ENCODE peak calls at places on chromosomes 16 and 17, in six cellular contexts. O is hepatocyte, T is PC-3, B is HCT116, H is GM23248, F is SK-N-SH. J is an unnamed sample.

GRCh38 chr17:65564793-65565192 is 3.3 kb upstream of the AXIN2 start:
- DNase-seq in O (peak; percentile 91), T (no peak), B (no peak), H (no peak), F (peak; percentile 76), J (no peak)

GRCh38 chr16:55257971-55258613 is 65.9 kb upstream of the IRX6 start:
- DNase-seq in O (peak; percentile 66), T (peak; percentile 31), B (peak; percentile 58), H (peak; percentile 80), F (peak; percentile 45), J (no peak)

GRCh38 chr17:21194688-21195087 is 19.3 kb downstream of the TMEM11 start:
- DNase-seq in O (no peak), T (no peak), B (no peak), H (peak; percentile 42), F (peak; percentile 70), J (no peak)

GRCh38 chr16:10022098-10022497 is 160.1 kb downstream of the GRIN2A start:
- DNase-seq in O (no peak), T (no peak), B (no peak), H (no peak), F (no peak), J (no peak)

GRCh38 chr16:85286066-85286712 is 173.9 kb upstream of the CIBAR2 start:
- DNase-seq in O (no peak), T (no peak), B (no peak), H (peak; percentile 96), F (peak; percentile 69), J (no peak)

GRCh38 chr17:9928601-9929341 is 23.7 kb upstream of the RCVRN start:
- DNase-seq in O (peak; percentile 89), T (peak; percentile 82), B (peak; percentile 66), H (peak; percentile 69), F (peak; percentile 58), J (peak; percentile 61)

GRCh38 chr17:29883497-29883896 is 46.5 kb downstream of the SSH2 start:
- DNase-seq in O (no peak), T (no peak), B (no peak), H (peak; percentile 24), F (no peak), J (no peak)

GRCh38 chr16:29757950-29758466 is 12.2 kb upstream of the C16orf54 start:
- DNase-seq in O (peak; percentile 46), T (no peak), B (no peak), H (peak; percentile 66), F (no peak), J (no peak)

GRCh38 chr16:53154513-53154912 is 99.7 kb downstream of the CHD9 start:
- DNase-seq in O (no peak), T (no peak), B (no peak), H (peak; percentile 24), F (peak; percentile 5), J (no peak)

GRCh38 chr17:59671386-59671785 is 35.8 kb downstream of the PTRH2 start:
- DNase-seq in O (no peak), T (no peak), B (no peak), H (peak; percentile 44), F (no peak), J (no peak)

GRCh38 chr17:29155966-29156338 is 24.2 kb downstream of the MYO18A start:
- DNase-seq in O (no peak), T (no peak), B (no peak), H (peak; percentile 14), F (no peak), J (no peak)

GRCh38 chr17:42623732-42624596 is 14.5 kb downstream of the TUBG1 start:
- DNase-seq in O (peak; percentile 23), T (peak; percentile 91), B (peak; percentile 56), H (no peak), F (no peak), J (peak; percentile 92)

GRCh38 chr16:24670623-24671454 is 58.6 kb upstream of the TNRC6A start:
- DNase-seq in O (peak; percentile 63), T (peak; percentile 14), B (no peak), H (peak; percentile 93), F (peak; percentile 81), J (no peak)

GRCh38 chr16:50627419-50627818 is 53.7 kb downstream of the SNX20 start:
- DNase-seq in O (peak; percentile 56), T (no peak), B (no peak), H (peak; percentile 18), F (peak; percentile 42), J (no peak)

GRCh38 chr16:2829501-2830354 is at the start of gene ZG16B:
- DNase-seq in O (no peak), T (peak; percentile 69), B (no peak), H (no peak), F (peak; percentile 64), J (peak; percentile 77)

GRCh38 chr17:49509588-49509917 is 14.5 kb downstream of the NGFR start:
- DNase-seq in O (no peak), T (no peak), B (no peak), H (no peak), F (peak; percentile 60), J (no peak)

GRCh38 chr16:9443864-9444263 is 352.4 kb downstream of the HAPSTR1 start:
- DNase-seq in O (no peak), T (no peak), B (no peak), H (no peak), F (no peak), J (no peak)

GRCh38 chr16:66270333-66270927 is 96.1 kb upstream of the CDH5 start:
- DNase-seq in O (peak; percentile 81), T (peak; percentile 70), B (peak; percentile 58), H (peak; percentile 77), F (peak; percentile 92), J (no peak)

GRCh38 chr16:9372934-9373890 is 281.8 kb downstream of the HAPSTR1 start:
- DNase-seq in O (no peak), T (no peak), B (no peak), H (no peak), F (no peak), J (no peak)

GRCh38 chr16:55494994-55495421 is 13.9 kb upstream of the LPCAT2 start:
- DNase-seq in O (peak; percentile 81), T (peak; percentile 32), B (no peak), H (peak; percentile 93), F (peak; percentile 77), J (no peak)

GRCh38 chr16:31451681-31452351 is 7.5 kb upstream of the ARMC5 start:
- DNase-seq in O (peak; percentile 89), T (peak; percentile 60), B (peak; percentile 65), H (peak; percentile 89), F (peak; percentile 77), J (peak; percentile 44)

GRCh38 chr16:7140899-7141298 is 191.7 kb upstream of the RBFOX1 start:
- DNase-seq in O (peak; percentile 61), T (peak; percentile 1), B (no peak), H (no peak), F (no peak), J (no peak)

GRCh38 chr16:24769806-24770205 is 40.4 kb downstream of the TNRC6A start:
- DNase-seq in O (no peak), T (no peak), B (no peak), H (peak; percentile 70), F (no peak), J (no peak)

GRCh38 chr16:19912445-19913305 is 28.0 kb upstream of the GPRC5B start:
- DNase-seq in O (no peak), T (peak; percentile 30), B (peak; percentile 8), H (peak; percentile 90), F (no peak), J (no peak)

GRCh38 chr17:56926704-56927103 is 12.9 kb upstream of the TRIM25 start:
- DNase-seq in O (no peak), T (peak; percentile 14), B (no peak), H (no peak), F (no peak), J (no peak)

GRCh38 chr17:73103661-73104335 is 11.3 kb upstream of the SLC39A11 start:
- DNase-seq in O (no peak), T (no peak), B (no peak), H (no peak), F (no peak), J (no peak)

GRCh38 chr16:85621698-85622433 is 8.7 kb downstream of the GSE1 start:
- DNase-seq in O (peak; percentile 83), T (peak; percentile 66), B (no peak), H (no peak), F (no peak), J (peak; percentile 58)

GRCh38 chr17:72416054-72416691 is 295.4 kb downstream of the SOX9 start:
- DNase-seq in O (no peak), T (no peak), B (no peak), H (no peak), F (peak; percentile 72), J (no peak)

GRCh38 chr17:11238710-11239109 is 2.3 kb upstream of the SHISA6 start:
- DNase-seq in O (no peak), T (no peak), B (no peak), H (no peak), F (no peak), J (no peak)

GRCh38 chr17:75065562-75066151 is 18.6 kb downstream of the KCTD2 start:
- DNase-seq in O (no peak), T (no peak), B (no peak), H (peak; percentile 63), F (no peak), J (no peak)

GRCh38 chr17:75068750-75069149 is 19.0 kb upstream of the SLC16A5 start:
- DNase-seq in O (no peak), T (no peak), B (no peak), H (no peak), F (no peak), J (no peak)

GRCh38 chr17:75073618-75074047 is 14.1 kb upstream of the SLC16A5 start:
- DNase-seq in O (peak; percentile 65), T (no peak), B (no peak), H (peak; percentile 46), F (peak; percentile 19), J (no peak)

GRCh38 chr17:75067856-75068255 is 19.9 kb upstream of the SLC16A5 start:
- DNase-seq in O (no peak), T (no peak), B (no peak), H (no peak), F (no peak), J (no peak)

DNA sequence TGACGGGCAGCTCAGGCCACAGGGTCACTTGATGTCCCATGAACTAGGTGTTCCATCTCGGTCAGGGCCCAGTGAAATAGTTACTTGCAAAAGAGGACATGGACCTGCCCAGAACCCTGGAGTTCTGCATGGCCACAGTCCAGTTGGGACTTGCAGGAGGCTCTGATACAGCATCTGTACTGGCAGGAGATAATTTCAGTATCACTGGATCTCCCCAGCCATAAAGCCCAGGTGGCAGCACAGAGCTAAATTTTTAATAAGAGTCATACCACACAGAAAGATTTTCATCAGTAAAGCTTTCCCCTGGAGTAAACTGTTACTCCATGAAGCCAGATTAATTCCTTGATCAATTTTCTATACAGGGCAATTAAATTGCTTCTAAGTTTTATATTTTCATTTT is 18.0 kb upstream of the SLC16A5 start:
- DNase-seq in O (no peak), T (peak; percentile 83), B (no peak), H (peak; percentile 56), F (peak; percentile 58), J (no peak)
- H3K9me2 ChIP-seq in O (no peaks in the 10 kb centered on the region), T (no peaks in the 10 kb centered on the region), B (no peaks in the 10 kb centered on the region), H (no peaks in the 10 kb centered on the region), F (no peaks in the 10 kb centered on the region), J (no peaks in the 10 kb centered on the region)

GRCh38 chr17:78654230-78654824 is 77.1 kb upstream of the DNAH17 start:
- DNase-seq in O (no peak), T (no peak), B (no peak), H (no peak), F (no peak), J (no peak)
- H3K9me2 ChIP-seq in O (no peaks in the 10 kb centered on the region), T (no peaks in the 10 kb centered on the region), B (no peaks in the 10 kb centered on the region), H (no peaks in the 10 kb centered on the region), F (no peaks in the 10 kb centered on the region), J (no peaks in the 10 kb centered on the region)

GRCh38 chr17:82296511-82297279 is 20.7 kb downstream of the CD7 start:
- DNase-seq in O (no peak), T (peak; percentile 26), B (no peak), H (no peak), F (no peak), J (no peak)
- H3K9me2 ChIP-seq in O (no peaks in the 10 kb centered on the region), T (no peaks in the 10 kb centered on the region), B (no peaks in the 10 kb centered on the region), H (no peaks in the 10 kb centered on the region), F (no peaks in the 10 kb centered on the region), J (no peaks in the 10 kb centered on the region)

GRCh38 chr16:79764415-79765149 is 164.0 kb upstream of the MAF start:
- DNase-seq in O (no peak), T (no peak), B (no peak), H (no peak), F (no peak), J (no peak)
- H3K9me2 ChIP-seq in O (no peaks in the 10 kb centered on the region), T (no peaks in the 10 kb centered on the region), B (no peaks in the 10 kb centered on the region), H (no peaks in the 10 kb centered on the region), F (no peaks in the 10 kb centered on the region), J (no peaks in the 10 kb centered on the region)

J was measured in PC-9.